ENCODE peak calls at places on chromosomes 2 and 18, in five cellular contexts. One of them, this sample, is unnamed.
A peak's percentile ranks its signal among the peaks of the same experiment; 100 is the strongest.

GRCh38 chr2:231904161-231904611 is 22.0 kb downstream of the NPPC start:
- DNase-seq in stomach: no peak
- DNase-seq in SK-N-SH: no peak
- DNase-seq in transverse colon: peak; percentile 20
- DNase-seq in K562: no peak
- DNase-seq in this sample: no peak

GRCh38 chr2:18378020-18378653 is 182.3 kb downstream of the RDH14 start:
- DNase-seq in stomach: no peak
- DNase-seq in SK-N-SH: peak; percentile 62
- DNase-seq in K562: peak; percentile 54
- DNase-seq in transverse colon: no peak
- DNase-seq in this sample: no peak

GRCh38 chr2:96527052-96527964 is 9.2 kb upstream of the ARID5A start:
- DNase-seq in K562: no peak
- DNase-seq in stomach: no peak
- DNase-seq in transverse colon: peak; percentile 42
- DNase-seq in SK-N-SH: peak; percentile 56
- DNase-seq in this sample: no peak

GRCh38 chr2:12618576-12618975 is 98.2 kb upstream of the TRIB2 start:
- DNase-seq in stomach: no peak
- DNase-seq in K562: no peak
- DNase-seq in transverse colon: no peak
- DNase-seq in SK-N-SH: no peak
- DNase-seq in this sample: no peak

GRCh38 chr2:180695570-180695969 is 284.8 kb upstream of the UBE2E3 start:
- DNase-seq in SK-N-SH: no peak
- DNase-seq in transverse colon: no peak
- DNase-seq in K562: no peak
- DNase-seq in stomach: no peak
- DNase-seq in this sample: no peak

GRCh38 chr2:17804358-17804757 is 11.9 kb upstream of the MSGN1 start:
- DNase-seq in transverse colon: no peak
- DNase-seq in K562: no peak
- DNase-seq in stomach: no peak
- DNase-seq in SK-N-SH: no peak
- DNase-seq in this sample: no peak

GRCh38 chr2:241994086-241994485 is 124.6 kb downstream of the RTP5 start:
- DNase-seq in stomach: peak; percentile 21
- DNase-seq in SK-N-SH: no peak
- DNase-seq in K562: no peak
- DNase-seq in transverse colon: no peak
- DNase-seq in this sample: peak; percentile 72

GRCh38 chr2:240319221-240319854 is 116.1 kb upstream of the GPC1 start:
- DNase-seq in SK-N-SH: peak; percentile 15
- DNase-seq in stomach: no peak
- DNase-seq in transverse colon: no peak
- DNase-seq in K562: no peak
- DNase-seq in this sample: no peak

GRCh38 chr2:60742419-60742818 is 13.6 kb upstream of the PAPOLG start:
- DNase-seq in SK-N-SH: no peak
- DNase-seq in K562: no peak
- DNase-seq in stomach: no peak
- DNase-seq in transverse colon: no peak
- DNase-seq in this sample: no peak

GRCh38 chr2:162773352-162773751 is 65.2 kb downstream of the KCNH7 start:
- DNase-seq in K562: no peak
- DNase-seq in stomach: no peak
- DNase-seq in transverse colon: no peak
- DNase-seq in SK-N-SH: no peak
- DNase-seq in this sample: no peak

GRCh38 chr18:40867452-40867851 is 1087.6 kb upstream of the PIK3C3 start:
- DNase-seq in K562: no peak
- DNase-seq in SK-N-SH: no peak
- DNase-seq in transverse colon: no peak
- DNase-seq in stomach: no peak
- DNase-seq in this sample: no peak

GRCh38 chr2:217837001-217837491 is 165.7 kb downstream of the TNS1 start:
- DNase-seq in SK-N-SH: peak; percentile 58
- DNase-seq in stomach: peak; percentile 52
- DNase-seq in transverse colon: peak; percentile 71
- DNase-seq in K562: peak; percentile 22
- DNase-seq in this sample: peak; percentile 90

GRCh38 chr2:69959425-69959824 is 2.0 kb downstream of the ASPRV1 start:
- DNase-seq in transverse colon: no peak
- DNase-seq in stomach: no peak
- DNase-seq in K562: no peak
- DNase-seq in SK-N-SH: no peak
- DNase-seq in this sample: no peak

GRCh38 chr2:54979645-54980044 is 70.6 kb downstream of the RTN4 start:
- DNase-seq in SK-N-SH: no peak
- DNase-seq in K562: no peak
- DNase-seq in transverse colon: peak; percentile 65
- DNase-seq in stomach: peak; percentile 83
- DNase-seq in this sample: no peak

GRCh38 chr2:179422037-179422643 is 157.5 kb upstream of the SESTD1 start:
- DNase-seq in transverse colon: peak; percentile 75
- DNase-seq in K562: peak; percentile 15
- DNase-seq in SK-N-SH: peak; percentile 40
- DNase-seq in stomach: peak; percentile 80
- DNase-seq in this sample: peak; percentile 77

GRCh38 chr2:105455488-105455991 is 56.7 kb upstream of the FHL2 start:
- DNase-seq in K562: no peak
- DNase-seq in SK-N-SH: peak; percentile 19
- DNase-seq in stomach: peak; percentile 74
- DNase-seq in transverse colon: peak; percentile 75
- DNase-seq in this sample: no peak

GRCh38 chr2:71545572-71546274 is 92.4 kb downstream of the DYSF start:
- DNase-seq in transverse colon: peak; percentile 36
- DNase-seq in SK-N-SH: peak; percentile 82
- DNase-seq in K562: peak; percentile 65
- DNase-seq in stomach: no peak
- DNase-seq in this sample: no peak

GRCh38 chr2:71207601-71208000 is 19.3 kb downstream of the PAIP2B start:
- DNase-seq in stomach: no peak
- DNase-seq in K562: no peak
- DNase-seq in transverse colon: no peak
- DNase-seq in SK-N-SH: no peak
- DNase-seq in this sample: no peak

GRCh38 chr2:164840930-164841718 is 499 bp downstream of the COBLL1 start:
- DNase-seq in SK-N-SH: peak; percentile 90
- DNase-seq in K562: peak; percentile 15
- DNase-seq in transverse colon: peak; percentile 81
- DNase-seq in stomach: peak; percentile 86
- DNase-seq in this sample: peak; percentile 73

GRCh38 chr2:203441463-203441862 is 93.6 kb downstream of the RAPH1 start:
- DNase-seq in stomach: no peak
- DNase-seq in SK-N-SH: no peak
- DNase-seq in transverse colon: no peak
- DNase-seq in K562: no peak
- DNase-seq in this sample: no peak

GRCh38 chr2:158745067-158745865 is 49.9 kb upstream of the DAPL1 start:
- DNase-seq in K562: no peak
- DNase-seq in SK-N-SH: peak; percentile 58
- DNase-seq in transverse colon: peak; percentile 37
- DNase-seq in stomach: no peak
- DNase-seq in this sample: no peak

GRCh38 chr2:198930170-198930569 is 527.6 kb downstream of the SATB2 start:
- DNase-seq in K562: no peak
- DNase-seq in SK-N-SH: no peak
- DNase-seq in transverse colon: no peak
- DNase-seq in stomach: no peak
- DNase-seq in this sample: no peak

GRCh38 chr2:207698303-207698702 is 13.1 kb upstream of the CCNYL1 start:
- DNase-seq in SK-N-SH: no peak
- DNase-seq in K562: no peak
- DNase-seq in transverse colon: no peak
- DNase-seq in stomach: no peak
- DNase-seq in this sample: no peak

GRCh38 chr2:127423476-127423840 is 5.2 kb downstream of the PROC start:
- DNase-seq in transverse colon: peak; percentile 68
- DNase-seq in K562: no peak
- DNase-seq in SK-N-SH: peak; percentile 60
- DNase-seq in stomach: peak; percentile 71
- DNase-seq in this sample: no peak

GRCh38 chr2:101608411-101609317 is 88.8 kb upstream of the MAP4K4 start:
- DNase-seq in transverse colon: no peak
- DNase-seq in K562: no peak
- DNase-seq in SK-N-SH: no peak
- DNase-seq in stomach: no peak
- DNase-seq in this sample: no peak

GRCh38 chr2:197322729-197323720 is 12.4 kb upstream of the ANKRD44 start:
- DNase-seq in SK-N-SH: no peak
- DNase-seq in transverse colon: no peak
- DNase-seq in stomach: no peak
- DNase-seq in K562: no peak
- DNase-seq in this sample: no peak

GRCh38 chr2:205720451-205720902 is 38.2 kb downstream of the NRP2 start:
- DNase-seq in transverse colon: no peak
- DNase-seq in K562: no peak
- DNase-seq in SK-N-SH: no peak
- DNase-seq in stomach: no peak
- DNase-seq in this sample: no peak

GRCh38 chr2:55165567-55165966 is 66.5 kb downstream of the CLHC1 start:
- DNase-seq in transverse colon: no peak
- DNase-seq in stomach: no peak
- DNase-seq in K562: no peak
- DNase-seq in SK-N-SH: no peak
- DNase-seq in this sample: no peak

GRCh38 chr2:60483400-60483799 is 70.1 kb downstream of the BCL11A start:
- DNase-seq in SK-N-SH: no peak
- DNase-seq in K562: no peak
- DNase-seq in transverse colon: no peak
- DNase-seq in stomach: no peak
- DNase-seq in this sample: no peak

GRCh38 chr2:201813996-201814845 is 7.9 kb downstream of the CDK15 start:
- DNase-seq in stomach: no peak
- DNase-seq in transverse colon: no peak
- DNase-seq in K562: no peak
- DNase-seq in SK-N-SH: peak; percentile 41
- DNase-seq in this sample: no peak

GRCh38 chr2:240926516-240927389 is 20.6 kb downstream of the CROCC2 start:
- DNase-seq in K562: no peak
- DNase-seq in SK-N-SH: peak; percentile 69
- DNase-seq in transverse colon: peak; percentile 8
- DNase-seq in stomach: peak; percentile 25
- DNase-seq in this sample: peak; percentile 76

GRCh38 chr2:135132314-135132713 is 80.2 kb downstream of the RAB3GAP1 start:
- DNase-seq in transverse colon: no peak
- DNase-seq in SK-N-SH: no peak
- DNase-seq in stomach: no peak
- DNase-seq in K562: no peak
- DNase-seq in this sample: no peak

DNA sequence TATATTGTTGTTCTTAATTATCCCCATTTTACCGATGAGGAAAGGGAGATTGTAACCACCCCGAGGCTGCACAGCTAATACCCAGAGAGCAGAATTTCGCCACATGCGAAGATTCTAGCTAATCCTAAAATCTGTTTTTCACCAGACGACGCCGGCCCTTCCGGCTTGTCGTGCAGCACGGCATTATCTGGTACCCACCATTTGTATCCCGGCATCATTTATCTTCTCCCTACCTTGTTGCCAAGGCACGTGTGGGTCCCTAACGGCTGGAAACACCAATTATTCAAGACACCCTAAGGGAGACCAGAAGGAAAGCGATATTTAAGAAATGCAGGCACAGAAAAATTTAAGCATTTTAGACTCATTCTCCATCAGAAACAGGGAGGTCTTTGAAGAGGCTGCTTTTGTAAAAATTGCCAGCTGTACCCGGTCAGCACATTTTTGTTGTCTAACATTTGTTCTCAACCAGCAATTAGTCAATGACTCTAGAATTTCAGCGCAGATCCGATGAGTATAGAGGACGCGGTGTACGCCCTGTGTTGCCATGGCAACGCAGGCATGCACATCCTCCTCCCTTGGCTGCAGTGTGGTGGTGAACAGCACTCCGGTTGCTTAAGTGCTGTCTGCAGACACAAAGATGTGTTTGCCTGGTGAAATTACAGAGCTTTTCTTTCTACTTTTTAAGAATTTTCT is 111.6 kb downstream of the AGAP1 start:
- DNase-seq in SK-N-SH: peak; percentile 89
- DNase-seq in transverse colon: peak; percentile 54
- DNase-seq in stomach: peak; percentile 50
- DNase-seq in K562: peak; percentile 23
- DNase-seq in this sample: peak; percentile 91
- TF ChIP-seq POLR2AphosphoS5 in SK-N-SH: no peak
- TF ChIP-seq POLR2AphosphoS5 in transverse colon: peak; percentile 34
- TF ChIP-seq POLR2AphosphoS5 in stomach: peak; percentile 44
- TF ChIP-seq POLR2AphosphoS5 in K562: no peak
- TF ChIP-seq POLR2AphosphoS5 in this sample: no peak

GRCh38 chr2:10481055-10481665 is 33.0 kb upstream of the ODC1 start:
- DNase-seq in stomach: no peak
- DNase-seq in K562: no peak
- DNase-seq in SK-N-SH: no peak
- DNase-seq in transverse colon: no peak
- DNase-seq in this sample: no peak
- TF ChIP-seq EP300 in stomach: no peak
- TF ChIP-seq EP300 in K562: no peak
- TF ChIP-seq EP300 in SK-N-SH: no peak
- TF ChIP-seq EP300 in transverse colon: no peak
- TF ChIP-seq EP300 in this sample: no peak

GRCh38 chr18:46299465-46300004 is 195.3 kb downstream of the HAUS1 start:
- DNase-seq in stomach: no peak
- DNase-seq in K562: no peak
- DNase-seq in SK-N-SH: no peak
- DNase-seq in transverse colon: no peak
- DNase-seq in this sample: no peak
- TF ChIP-seq POLR2AphosphoS5 in stomach: no peak
- TF ChIP-seq POLR2AphosphoS5 in K562: no peak
- TF ChIP-seq POLR2AphosphoS5 in SK-N-SH: no peak
- TF ChIP-seq POLR2AphosphoS5 in transverse colon: no peak
- TF ChIP-seq POLR2AphosphoS5 in this sample: no peak

DNA sequence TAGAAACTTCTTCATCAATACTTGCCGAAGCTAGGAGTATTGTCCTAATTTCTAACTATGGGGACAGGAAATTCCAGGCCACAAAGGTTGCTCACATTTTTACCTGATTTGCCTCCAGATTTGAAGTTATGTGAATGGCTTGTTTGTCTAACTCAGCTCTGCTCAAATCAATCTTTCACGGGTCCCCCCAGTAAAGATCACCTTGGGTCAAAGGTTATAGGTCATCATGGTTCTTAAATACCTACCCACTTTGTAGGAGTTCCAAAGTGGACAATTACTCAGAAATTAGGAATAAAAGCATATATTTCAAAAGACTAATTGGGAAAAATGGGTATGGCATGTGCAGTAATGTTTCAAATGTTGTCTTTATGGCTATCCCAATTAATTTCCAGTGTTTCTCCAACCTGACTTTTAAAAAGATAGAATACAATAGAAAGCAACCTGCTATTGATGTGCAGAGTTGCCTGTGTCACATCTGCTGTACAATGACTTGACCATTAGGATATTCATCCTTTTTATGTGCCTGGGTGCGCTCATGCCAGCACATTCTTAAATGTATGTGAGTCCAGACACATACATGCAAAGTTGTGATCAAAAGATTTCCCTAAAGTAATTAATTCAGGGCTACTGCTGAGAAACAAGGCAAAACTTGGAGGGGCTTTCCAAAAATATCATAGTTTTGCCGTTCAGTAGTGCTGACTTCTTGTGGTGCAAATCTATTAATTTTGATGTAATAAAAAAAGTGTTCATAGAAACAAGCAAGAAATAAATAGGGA is 126.1 kb downstream of the MYCN start:
- DNase-seq in stomach: no peak
- DNase-seq in SK-N-SH: no peak
- DNase-seq in transverse colon: no peak
- DNase-seq in K562: no peak
- DNase-seq in this sample: no peak
- TF ChIP-seq EP300 in stomach: no peak
- TF ChIP-seq EP300 in SK-N-SH: no peak
- TF ChIP-seq EP300 in transverse colon: no peak
- TF ChIP-seq EP300 in K562: no peak
- TF ChIP-seq EP300 in this sample: no peak